ENCODE peak calls at places on chromosomes 7 and 10, in seven cellular contexts. L is aorta, Q is tibial nerve, K is left ventricle myocardium inferior, C is PC-3, M is uterus, H is cardiac muscle cell. P is an unnamed sample. For H3K36me3, the result is how much of the 10 kb centered on the place peaks cover.

GRCh38 chr7:20307119-20307518 is 23.6 kb upstream of the ITGB8 start:
- DNase-seq in L (no peak), Q (no peak), K (no peak), C (no peak), M (no peak), H (peak), P (no peak)

GRCh38 chr7:135745702-135746312 is 2.8 kb downstream of the FAM180A start:
- DNase-seq in L (peak), Q (peak), K (peak), C (peak), M (peak), H (peak), P (peak)

GRCh38 chr7:33287738-33288137 is 158.4 kb downstream of the BBS9 start:
- DNase-seq in L (no peak), Q (no peak), K (no peak), C (no peak), M (no peak), H (no peak), P (no peak)

GRCh38 chr10:114256822-114257221 is 17.8 kb downstream of the VWA2 start:
- DNase-seq in L (no peak), Q (no peak), K (no peak), C (no peak), M (no peak), H (peak), P (no peak)

GRCh38 chr10:118584181-118584954 is 11.1 kb downstream of the PRLHR start:
- DNase-seq in L (no peak), Q (no peak), K (no peak), C (peak), M (peak), H (peak), P (no peak)

GRCh38 chr7:4612939-4613841 is 68.9 kb upstream of the FOXK1 start:
- DNase-seq in L (peak), Q (no peak), K (no peak), C (no peak), M (no peak), H (peak), P (no peak)

GRCh38 chr10:63093227-63093626 is 39.9 kb upstream of the NRBF2 start:
- DNase-seq in L (no peak), Q (no peak), K (no peak), C (peak), M (no peak), H (no peak), P (no peak)

GRCh38 chr10:94193466-94193924 is 169.2 kb downstream of the NOC3L start:
- DNase-seq in L (no peak), Q (no peak), K (no peak), C (no peak), M (no peak), H (peak), P (no peak)

GRCh38 chr10:77606751-77607150 is 30.9 kb downstream of the KCNMA1 start:
- DNase-seq in L (no peak), Q (no peak), K (no peak), C (peak), M (no peak), H (no peak), P (no peak)

GRCh38 chr7:40469481-40469880 is 334.7 kb downstream of the SUGCT start:
- DNase-seq in L (no peak), Q (no peak), K (no peak), C (peak), M (no peak), H (peak), P (no peak)

GRCh38 chr7:32346253-32346652 is 143.9 kb downstream of the LSM5 start:
- DNase-seq in L (no peak), Q (no peak), K (no peak), C (no peak), M (no peak), H (no peak), P (no peak)

GRCh38 chr10:18140149-18140956 is at the start of gene CACNB2:
- DNase-seq in L (peak), Q (no peak), K (peak), C (peak), M (peak), H (peak), P (no peak)

GRCh38 chr10:78319371-78319770 is 285.7 kb downstream of the RPS24 start:
- DNase-seq in L (no peak), Q (no peak), K (no peak), C (no peak), M (no peak), H (no peak), P (no peak)

GRCh38 chr7:88432321-88432720 is 125.6 kb upstream of the STEAP4 start:
- DNase-seq in L (no peak), Q (no peak), K (no peak), C (no peak), M (no peak), H (no peak), P (no peak)

GRCh38 chr10:108411181-108411580 is 1246.7 kb upstream of the SORCS1 start:
- DNase-seq in L (no peak), Q (no peak), K (no peak), C (no peak), M (no peak), H (no peak), P (no peak)

GRCh38 chr7:116674508-116675173 is 2.6 kb downstream of the MET start:
- DNase-seq in L (no peak), Q (no peak), K (no peak), C (peak), M (no peak), H (no peak), P (no peak)

GRCh38 chr10:23063387-23064287 is 31.7 kb upstream of the MSRB2 start:
- DNase-seq in L (peak), Q (no peak), K (no peak), C (no peak), M (peak), H (peak), P (no peak)

GRCh38 chr7:91628742-91629141 is 251.8 kb downstream of the MTERF1 start:
- DNase-seq in L (no peak), Q (no peak), K (no peak), C (no peak), M (no peak), H (peak), P (no peak)

GRCh38 chr10:73076361-73077183 is 20.1 kb downstream of the P4HA1 start:
- DNase-seq in L (no peak), Q (peak), K (peak), C (peak), M (peak), H (peak), P (peak)

GRCh38 chr7:102433319-102434038 is at the start of gene ORAI2:
- DNase-seq in L (peak), Q (peak), K (peak), C (peak), M (peak), H (peak), P (peak)

GRCh38 chr7:4273566-4274230 is 408.4 kb upstream of the FOXK1 start:
- DNase-seq in L (no peak), Q (no peak), K (no peak), C (peak), M (no peak), H (no peak), P (no peak)

GRCh38 chr7:1939434-1940401 is 269.6 kb downstream of the ELFN1 start:
- DNase-seq in L (peak), Q (no peak), K (peak), C (no peak), M (no peak), H (no peak), P (no peak)

GRCh38 chr7:46385662-46386309 is 464.7 kb upstream of the IGFBP3 start:
- DNase-seq in L (no peak), Q (no peak), K (no peak), C (peak), M (no peak), H (peak), P (no peak)

GRCh38 chr10:98320476-98321202 is 52.6 kb upstream of the LOXL4 start:
- DNase-seq in L (no peak), Q (no peak), K (no peak), C (no peak), M (no peak), H (no peak), P (no peak)
- H3K36me3 ChIP-seq in L (under half), Q (under half), K (under half), C (under half), M (under half), H (under half), P (under half)

DNA sequence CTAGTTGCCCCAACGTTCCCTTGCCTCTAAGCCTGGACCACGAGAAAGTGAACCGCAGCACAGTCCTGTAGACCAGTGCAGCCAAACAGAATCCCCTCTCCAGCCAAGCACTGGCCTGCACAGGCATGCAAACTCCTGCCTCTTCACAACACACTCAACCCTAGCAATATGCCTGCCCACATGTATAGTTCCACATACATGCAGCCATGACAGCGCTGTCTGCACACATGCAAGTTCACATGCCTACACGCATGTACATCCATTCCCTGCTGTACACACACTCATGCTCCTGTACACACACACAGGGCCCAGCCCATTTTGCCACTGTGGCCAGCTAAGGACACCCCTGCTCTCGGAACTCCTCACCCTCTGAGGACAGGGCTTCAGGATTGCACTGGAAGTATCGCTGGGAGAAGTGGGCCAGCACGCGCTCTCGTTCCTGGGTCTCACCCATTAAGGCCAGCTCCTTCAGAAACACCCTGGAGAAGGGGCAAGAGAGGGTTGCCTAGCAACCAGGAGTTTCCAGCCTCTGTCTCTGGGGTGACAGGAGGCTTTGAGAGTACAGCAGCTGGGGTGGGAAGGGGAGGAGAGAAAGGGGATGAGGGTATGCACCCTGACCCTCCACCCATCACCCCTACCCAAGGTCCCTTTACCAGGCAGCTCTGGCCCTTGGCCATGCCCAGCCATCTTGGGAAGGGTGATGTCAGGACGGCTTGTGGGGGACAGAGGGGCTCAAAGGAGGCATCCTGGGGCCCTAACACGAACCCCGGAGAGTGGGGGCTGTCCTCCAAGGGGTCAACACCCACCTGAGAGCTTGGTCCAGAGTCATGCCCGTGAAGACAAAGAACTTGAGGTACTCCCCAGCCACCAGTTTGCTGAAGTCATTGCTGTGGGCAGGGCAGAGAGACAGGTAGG is 7.0 kb downstream of the PSD start:
- DNase-seq in L (no peak), Q (no peak), K (no peak), C (no peak), M (no peak), H (no peak), P (no peak)
- H3K27ac ChIP-seq in L (no peak), Q (no peak), K (no peak), C (no peak), M (no peak), H (no peak), P (no peak)

DNA sequence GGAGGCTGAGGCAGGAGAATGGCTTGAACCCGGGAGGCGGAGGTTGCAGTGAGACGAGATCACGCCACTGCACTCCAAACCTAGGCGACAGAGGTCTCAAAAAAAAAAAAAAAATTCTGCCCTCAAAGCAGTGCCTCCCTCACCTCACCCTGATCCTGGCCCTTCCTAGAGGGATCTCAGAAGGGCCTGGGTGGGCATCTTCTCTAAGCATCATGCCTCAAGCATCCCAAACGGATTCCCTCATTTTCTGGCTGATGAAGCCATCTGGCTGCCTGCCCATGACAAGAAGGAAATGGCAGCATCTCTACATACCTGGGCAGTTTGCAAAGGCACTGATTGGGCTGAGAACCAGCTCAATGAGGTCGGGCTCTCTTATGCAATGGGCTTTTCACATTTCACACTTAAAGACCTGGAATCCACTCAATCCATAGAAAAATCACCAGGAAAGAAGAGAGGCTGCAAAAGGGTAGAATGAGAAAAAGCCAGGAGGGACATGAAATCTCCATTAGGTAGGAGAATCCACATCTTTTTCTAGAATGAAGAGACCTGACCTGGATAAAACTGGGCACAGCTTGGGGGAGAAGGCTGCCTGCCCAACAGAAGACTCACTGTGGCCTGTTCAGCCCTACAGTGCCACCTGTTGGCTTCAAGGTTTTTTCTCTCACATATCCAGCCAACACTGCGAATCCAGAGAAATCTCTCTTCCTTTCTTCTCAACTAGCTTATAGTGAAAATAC is 48.1 kb downstream of the PDLIM1 start:
- DNase-seq in L (no peak), Q (no peak), K (no peak), C (peak), M (no peak), H (peak), P (no peak)
- H3K36me3 ChIP-seq in L (under half), Q (under half), K (half or more), C (under half), M (under half), H (under half), P (half or more)

DNA sequence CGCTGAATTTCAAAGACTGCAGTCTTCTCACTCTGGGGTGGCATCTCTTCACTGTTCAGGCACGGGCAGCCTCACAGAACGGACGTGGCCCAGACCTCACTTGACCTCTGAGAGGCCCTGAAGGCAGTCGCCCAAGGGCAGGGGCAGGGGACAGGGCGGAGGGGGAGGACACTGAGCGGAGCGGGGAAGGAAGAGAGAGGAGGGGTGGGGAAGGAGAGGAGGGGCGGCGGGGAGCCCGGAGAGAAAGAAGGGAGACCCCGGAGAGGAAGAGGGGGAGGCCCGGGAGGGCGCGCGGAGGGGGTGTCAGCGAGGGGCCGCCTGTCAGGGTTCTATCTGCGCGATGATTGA is 58.7 kb upstream of the COMTD1 start:
- DNase-seq in L (no peak), Q (no peak), K (peak), C (no peak), M (no peak), H (no peak), P (peak)
- H3K27ac ChIP-seq in L (peak), Q (peak), K (peak), C (peak), M (peak), H (peak), P (peak)

GRCh38 chr10:10782603-10783002 is 235.1 kb upstream of the CELF2 start:
- DNase-seq in L (no peak), Q (no peak), K (no peak), C (peak), M (no peak), H (no peak), P (no peak)
- H3K36me3 ChIP-seq in L (under half), Q (under half), K (under half), C (under half), M (under half), H (under half), P (under half)

DNA sequence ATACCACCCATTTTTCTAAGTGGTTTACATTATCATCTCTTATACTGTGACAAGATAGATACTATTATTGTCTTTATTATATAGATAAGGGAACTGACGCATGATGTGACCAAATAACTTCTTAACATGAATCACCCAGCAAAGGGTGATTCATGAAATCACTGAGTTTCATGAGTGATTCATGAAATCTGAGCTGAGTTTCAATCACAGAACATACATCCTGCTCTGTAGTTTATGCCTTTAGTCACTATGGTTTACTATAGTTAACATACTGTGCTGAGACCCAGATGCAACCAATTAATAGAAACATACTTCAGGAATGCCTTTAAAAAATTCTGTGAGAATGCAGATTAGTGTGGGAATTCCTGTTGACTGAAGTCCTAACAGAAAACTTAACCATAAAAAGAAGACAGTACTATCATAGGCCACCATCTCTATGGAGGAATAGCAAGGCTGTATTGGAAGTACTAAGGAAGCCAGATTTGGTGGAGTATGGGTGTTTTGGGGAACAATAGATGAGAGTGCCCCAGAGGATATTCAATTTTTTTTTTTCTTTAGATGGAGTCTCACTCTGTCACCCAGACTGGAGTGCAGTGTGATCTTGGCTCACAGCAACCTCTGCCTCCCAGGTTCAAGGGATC is 43.1 kb upstream of the SEMA3A start:
- DNase-seq in L (no peak), Q (no peak), K (no peak), C (peak), M (no peak), H (peak), P (no peak)
- H3K27ac ChIP-seq in L (no peak), Q (no peak), K (no peak), C (peak), M (no peak), H (no peak), P (no peak)

GRCh38 chr7:128805225-128805624 is 13.5 kb downstream of the CCDC136 start:
- DNase-seq in L (no peak), Q (no peak), K (no peak), C (no peak), M (no peak), H (no peak), P (no peak)

GRCh38 chr7:128801667-128802066 is 9.9 kb downstream of the CCDC136 start:
- DNase-seq in L (no peak), Q (no peak), K (no peak), C (no peak), M (no peak), H (no peak), P (no peak)

GRCh38 chr7:128801008-128801407 is 9.2 kb downstream of the CCDC136 start:
- DNase-seq in L (no peak), Q (no peak), K (no peak), C (no peak), M (no peak), H (no peak), P (no peak)

GRCh38 chr7:128800567-128800966 is 8.8 kb downstream of the CCDC136 start:
- DNase-seq in L (no peak), Q (no peak), K (no peak), C (no peak), M (no peak), H (no peak), P (no peak)

DNA sequence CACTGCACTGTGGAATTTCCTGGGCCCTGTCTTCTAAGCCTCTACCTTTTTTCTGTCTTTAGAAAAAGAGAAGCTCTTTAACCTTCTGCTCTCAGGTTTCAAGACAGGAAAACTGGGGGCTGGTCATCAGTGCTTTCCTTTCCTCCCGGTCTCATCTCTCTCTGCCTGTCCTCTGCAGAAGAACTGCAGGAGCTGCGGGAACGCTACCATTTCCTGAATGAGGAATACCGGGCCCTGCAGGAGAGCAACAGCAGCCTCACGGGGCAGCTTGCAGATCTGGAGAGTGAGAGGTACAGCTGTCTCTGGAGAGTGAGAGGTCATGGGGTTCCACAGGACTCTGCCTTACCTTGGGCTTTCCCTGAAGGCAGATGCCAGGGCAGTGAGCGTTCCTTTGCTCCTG is 12.7 kb downstream of the CCDC136 start:
- DNase-seq in L (no peak), Q (no peak), K (no peak), C (no peak), M (no peak), H (no peak), P (no peak)
- H3K36me3 ChIP-seq in L (under half), Q (under half), K (under half), C (under half), M (under half), H (under half), P (under half)

GRCh38 chr10:11238893-11239292 is 221.2 kb downstream of the CELF2 start:
- DNase-seq in L (no peak), Q (no peak), K (no peak), C (no peak), M (no peak), H (no peak), P (no peak)

GRCh38 chr10:11235771-11236170 is 218.1 kb downstream of the CELF2 start:
- DNase-seq in L (no peak), Q (no peak), K (no peak), C (no peak), M (no peak), H (no peak), P (no peak)

GRCh38 chr10:11234857-11235640 is 217.4 kb downstream of the CELF2 start:
- DNase-seq in L (no peak), Q (no peak), K (no peak), C (no peak), M (no peak), H (no peak), P (no peak)

GRCh38 chr10:11237571-11237970 is 219.9 kb downstream of the CELF2 start:
- DNase-seq in L (no peak), Q (no peak), K (no peak), C (no peak), M (no peak), H (no peak), P (no peak)

DNA sequence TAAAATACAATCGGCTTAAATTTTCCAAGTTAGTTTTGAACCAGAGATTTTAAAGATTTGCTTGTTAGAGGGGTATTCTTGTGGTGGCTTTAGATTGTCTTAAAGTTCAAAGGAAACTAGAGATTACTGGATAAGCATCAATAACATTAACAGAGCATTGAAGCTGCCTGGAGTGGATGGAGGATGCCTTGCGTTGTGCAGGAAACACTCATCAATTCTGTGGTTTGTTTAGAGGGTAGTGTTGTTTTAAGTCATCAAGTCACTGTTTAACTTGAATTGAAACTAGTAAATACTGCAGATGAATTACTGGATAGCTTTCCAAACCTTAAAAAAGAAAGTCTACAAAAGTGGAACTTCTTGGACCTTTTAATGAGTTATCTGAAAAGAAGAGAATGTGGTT is 218.6 kb downstream of the CELF2 start:
- DNase-seq in L (no peak), Q (no peak), K (no peak), C (no peak), M (no peak), H (no peak), P (no peak)
- H3K27ac ChIP-seq in L (no peak), Q (no peak), K (no peak), C (no peak), M (no peak), H (no peak), P (no peak)

P was measured in gastrocnemius medialis.